ENCODE peak calls at places on chromosomes 12 and 14, in eight cellular contexts. N, D, F, V, A, R, Z and W are unnamed samples.

GRCh38 chr14:104976198-104977007 is 1.8 kb downstream of the AHNAK2 start:
- DNase-seq in A (peak; percentile 91), Z (peak; percentile 60), R (peak; percentile 61), D (peak; percentile 97), V (peak; percentile 91), N (peak; percentile 88), F (peak; percentile 75), W (peak; percentile 65)

GRCh38 chr14:48614003-48614402 is 938.6 kb upstream of the MDGA2 start:
- DNase-seq in D (no peak), V (no peak), F (no peak), N (no peak), R (no peak), Z (no peak), A (no peak), W (peak; percentile 27)

GRCh38 chr14:81275305-81275950 is 54.7 kb upstream of the GTF2A1 start:
- DNase-seq in F (no peak), R (no peak), D (no peak), A (no peak), V (no peak), Z (peak; percentile 7), N (no peak), W (no peak)

GRCh38 chr12:95789126-95790024 is 1.2 kb downstream of the NTN4 start:
- DNase-seq in R (peak; percentile 43), F (peak; percentile 27), V (peak; percentile 59), A (peak; percentile 55), Z (peak; percentile 17), N (peak; percentile 72), D (peak; percentile 58), W (peak; percentile 48)

GRCh38 chr14:69260246-69260978 is 454 bp downstream of the GALNT16 start:
- DNase-seq in N (no peak), D (peak; percentile 84), A (peak; percentile 61), F (no peak), R (no peak), V (no peak), Z (peak; percentile 22), W (peak; percentile 11)

GRCh38 chr14:99187858-99188257 is 84.1 kb downstream of the BCL11B start:
- DNase-seq in V (no peak), N (no peak), Z (no peak), A (no peak), F (no peak), R (no peak), D (no peak), W (no peak)

GRCh38 chr12:79895041-79895440 is 39.9 kb downstream of the PPP1R12A start:
- DNase-seq in A (no peak), D (no peak), V (no peak), R (no peak), F (no peak), Z (no peak), N (no peak), W (no peak)

GRCh38 chr12:2190896-2191533 is 138.2 kb downstream of the CACNA1C start:
- DNase-seq in V (no peak), D (no peak), A (no peak), N (no peak), F (no peak), R (no peak), Z (no peak), W (no peak)

GRCh38 chr12:86193931-86194330 is 62.3 kb downstream of the MGAT4C start:
- DNase-seq in D (no peak), Z (no peak), A (no peak), R (no peak), F (no peak), N (no peak), V (no peak), W (no peak)

GRCh38 chr12:54173066-54173726 is 15.6 kb downstream of the SMUG1 start:
- DNase-seq in Z (peak; percentile 60), R (peak; percentile 38), V (peak; percentile 50), A (peak; percentile 77), D (peak; percentile 87), F (peak; percentile 36), N (peak; percentile 19), W (no peak)

GRCh38 chr12:58269476-58269875 is 328.1 kb downstream of the ATP23 start:
- DNase-seq in D (no peak), V (no peak), N (no peak), A (no peak), Z (no peak), R (no peak), F (no peak), W (no peak)

GRCh38 chr12:5533368-5533767 is 101.5 kb downstream of the NTF3 start:
- DNase-seq in A (no peak), D (no peak), R (no peak), F (no peak), Z (no peak), N (no peak), V (no peak), W (no peak)

DNA sequence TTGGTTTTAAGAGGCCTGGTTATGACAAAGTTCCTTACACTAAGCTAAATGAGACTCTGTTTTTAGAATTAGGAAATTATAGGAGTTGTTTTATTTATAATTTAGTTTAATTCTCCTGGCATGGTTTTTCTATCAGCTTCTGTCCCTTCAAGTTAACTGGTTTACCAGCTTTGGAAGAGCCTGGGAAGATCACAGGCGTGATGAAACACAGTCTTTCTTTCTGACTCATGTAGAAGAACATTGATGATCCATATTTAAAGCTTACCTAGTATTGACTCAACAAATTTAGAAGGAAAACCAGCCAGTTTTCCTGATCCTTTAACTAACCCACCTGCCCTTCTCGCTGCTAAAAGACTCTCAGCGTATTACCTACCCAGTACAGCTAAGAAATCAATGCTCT is 155.2 kb downstream of the TGFB3 start:
- DNase-seq in Z (no peak), N (no peak), R (no peak), V (no peak), D (no peak), F (no peak), A (no peak), W (no peak)
- H3K4me3 ChIP-seq in Z (no peak overlapping the region), N (no peak overlapping the region), R (no peak overlapping the region), V (no peak overlapping the region), D (no peak overlapping the region), F (no peak overlapping the region), A (no peak overlapping the region), W (no peak overlapping the region)

DNA sequence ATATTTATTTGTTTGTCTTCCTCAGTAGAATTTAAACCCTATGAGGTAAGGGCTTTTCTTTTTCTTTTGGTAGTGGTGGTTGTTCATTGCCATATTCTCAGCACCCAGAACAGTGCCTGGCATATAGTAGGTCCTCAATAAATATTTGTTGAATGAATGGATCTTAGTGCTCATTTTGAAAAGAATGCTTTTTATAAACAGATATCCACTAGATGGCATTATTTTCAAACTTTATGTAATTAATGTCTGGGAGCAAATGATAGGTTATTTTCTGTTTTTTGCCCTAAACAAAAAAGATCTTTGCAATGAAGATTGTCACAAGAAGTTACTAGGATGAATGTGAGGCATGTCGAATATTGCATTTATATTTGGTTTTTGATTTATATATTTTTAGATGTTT is 64.1 kb downstream of the RAD51B start:
- DNase-seq in Z (no peak), N (no peak), D (no peak), V (no peak), F (no peak), A (no peak), R (no peak), W (no peak)
- TF ChIP-seq CTCF in Z (peak; percentile 14), N (peak; percentile 18), D (peak; percentile 36), V (peak; percentile 24), F (peak; percentile 32), A (peak; percentile 51), R (peak; percentile 46), W (no peak)

DNA sequence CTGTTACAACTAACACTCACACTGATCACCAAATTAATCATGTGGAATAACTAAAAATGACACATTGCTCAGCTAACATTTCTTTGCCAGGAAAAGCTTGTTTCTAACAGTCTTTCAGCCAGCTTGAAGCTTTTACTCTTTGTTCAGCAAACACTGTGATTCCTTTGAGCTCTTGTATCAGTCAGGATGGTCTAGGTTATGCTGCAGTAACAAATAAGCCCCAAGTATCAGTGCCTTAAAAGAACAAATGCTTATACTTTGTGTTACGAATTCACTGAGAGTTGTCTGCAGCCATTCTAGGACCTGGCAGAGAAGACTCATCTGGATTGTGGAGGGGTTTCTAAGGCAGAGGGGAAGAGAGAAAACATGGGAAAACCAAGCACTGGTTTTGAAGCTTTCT is 47.6 kb upstream of the PIWIL1 start:
- DNase-seq in R (no peak), F (no peak), D (no peak), A (no peak), Z (no peak), V (no peak), N (no peak), W (no peak)
- H3K27me3 ChIP-seq in R (no peaks in the 10 kb centered on the region), F (peaks cover 6% of the 10 kb centered on the region), D (no peaks in the 10 kb centered on the region), A (no peaks in the 10 kb centered on the region), Z (no peaks in the 10 kb centered on the region), V (peaks cover 3% of the 10 kb centered on the region), N (no peaks in the 10 kb centered on the region), W (no peaks in the 10 kb centered on the region)

GRCh38 chr12:114396869-114397719 is 8.8 kb downstream of the TBX5 start:
- DNase-seq in N (no peak), A (no peak), F (no peak), V (no peak), Z (no peak), R (no peak), D (no peak), W (no peak)

GRCh38 chr12:114393569-114393968 is 12.4 kb downstream of the TBX5 start:
- DNase-seq in A (no peak), N (no peak), F (no peak), V (no peak), Z (no peak), R (no peak), D (no peak), W (no peak)

GRCh38 chr12:114397978-114398881 is 7.7 kb downstream of the TBX5 start:
- DNase-seq in Z (no peak), A (no peak), D (no peak), V (no peak), F (no peak), R (no peak), N (no peak), W (no peak)

GRCh38 chr12:114395755-114396152 is 10.2 kb downstream of the TBX5 start:
- DNase-seq in F (no peak), R (no peak), N (no peak), A (peak; percentile 26), Z (no peak), V (no peak), D (no peak), W (no peak)

GRCh38 chr12:114396153-114396868 is 9.6 kb downstream of the TBX5 start:
- DNase-seq in D (peak; percentile 87), F (no peak), N (no peak), A (no peak), V (no peak), Z (no peak), R (no peak), W (no peak)
- H3K4me3 ChIP-seq in D (no peak overlapping the region), F (peak overlapping the region; percentile 29), N (no peak overlapping the region), A (no peak overlapping the region), V (peak overlapping the region; percentile 23), Z (no peak overlapping the region), R (no peak overlapping the region), W (no peak overlapping the region)

DNA sequence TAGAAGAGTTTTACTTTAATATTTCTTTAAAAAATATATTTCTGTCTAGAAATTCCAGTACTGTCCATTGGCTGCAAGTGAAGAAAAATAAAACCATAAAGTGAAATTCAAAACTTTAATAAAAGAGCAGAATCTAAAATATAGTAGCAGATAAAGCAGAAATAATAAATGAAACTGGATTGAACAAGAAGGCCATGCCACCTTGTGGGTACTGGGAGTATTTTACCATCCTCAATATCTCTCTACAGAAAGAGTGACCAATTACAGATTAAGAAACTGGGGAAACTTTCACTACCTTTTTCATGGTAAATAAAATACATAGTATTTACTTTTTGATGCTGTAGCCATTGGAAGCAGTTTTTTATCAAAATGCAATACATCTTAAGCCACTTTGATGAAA is 220.5 kb downstream of the BCAT1 start:
- DNase-seq in V (no peak), Z (no peak), N (no peak), D (peak; percentile 75), A (peak; percentile 28), F (no peak), R (no peak), W (peak; percentile 36)
- TF ChIP-seq CTCF in V (peak; percentile 59), Z (peak; percentile 25), N (no peak), D (peak; percentile 66), A (peak; percentile 63), F (peak; percentile 61), R (peak; percentile 34), W (peak; percentile 57)